ENCODE peak calls at places on chromosomes 2 and 18, in four cellular contexts. D is hepatocyte, L is neural progenitor cell, F is fibroblast of lung. H is an unnamed sample. For H3K4me1, the result is how much of the 10 kb centered on the place peaks cover.

GRCh38 chr18:48360376-48361021 is 48.7 kb downstream of the ZBTB7C start:
- DNase-seq in D (no peak), L (no peak), F (no peak), H (no peak)

GRCh38 chr2:223008162-223008561 is 43.8 kb upstream of the KCNE4 start:
- DNase-seq in D (peak), L (no peak), F (peak), H (peak)

GRCh38 chr2:112182581-112183034 is 44.4 kb downstream of the FBLN7 start:
- DNase-seq in D (no peak), L (peak), F (no peak), H (no peak)

GRCh38 chr2:190887089-190887488 is 6.5 kb downstream of the GLS start:
- DNase-seq in D (no peak), L (no peak), F (peak), H (peak)

GRCh38 chr2:41781082-41781481 is 266.7 kb upstream of the PKDCC start:
- DNase-seq in D (no peak), L (no peak), F (no peak), H (peak)

GRCh38 chr2:222892321-222892720 is 31.5 kb downstream of the ACSL3 start:
- DNase-seq in D (no peak), L (no peak), F (peak), H (no peak)

GRCh38 chr18:33706391-33706790 is 128.4 kb downstream of the ASXL3 start:
- DNase-seq in D (no peak), L (no peak), F (peak), H (no peak)

GRCh38 chr18:41484069-41484468 is 471.0 kb upstream of the PIK3C3 start:
- DNase-seq in D (no peak), L (no peak), F (no peak), H (no peak)

GRCh38 chr2:189553689-189554088 is 26.9 kb downstream of the SLC40A1 start:
- DNase-seq in D (no peak), L (no peak), F (no peak), H (no peak)

GRCh38 chr2:201932511-201932910 is 101.1 kb upstream of the FZD7 start:
- DNase-seq in D (no peak), L (peak), F (no peak), H (peak)

GRCh38 chr2:7627587-7627986 is 710.4 kb downstream of the RNF144A start:
- DNase-seq in D (no peak), L (no peak), F (peak), H (peak)

GRCh38 chr2:133838642-133839370 is 270.5 kb upstream of the NCKAP5 start:
- DNase-seq in D (no peak), L (no peak), F (no peak), H (no peak)

GRCh38 chr18:77709107-77709506 is 459.5 kb downstream of the GALR1 start:
- DNase-seq in D (no peak), L (no peak), F (no peak), H (no peak)

GRCh38 chr2:212173771-212174510 is 364.7 kb downstream of the ERBB4 start:
- DNase-seq in D (no peak), L (no peak), F (no peak), H (no peak)

GRCh38 chr2:120780402-120780801 is 44.7 kb downstream of the GLI2 start:
- DNase-seq in D (no peak), L (no peak), F (peak), H (no peak)

GRCh38 chr2:240347373-240347940 is 88.0 kb upstream of the GPC1 start:
- DNase-seq in D (no peak), L (no peak), F (no peak), H (no peak)

GRCh38 chr2:151238527-151239487 is 22.9 kb downstream of the RBM43 start:
- DNase-seq in D (peak), L (peak), F (peak), H (peak)

GRCh38 chr2:42567389-42567788 is 1.0 kb upstream of the MTA3 start:
- DNase-seq in D (peak), L (no peak), F (peak), H (peak)

GRCh38 chr2:236754234-236754924 is 184.8 kb downstream of the ACKR3 start:
- DNase-seq in D (no peak), L (peak), F (no peak), H (no peak)

GRCh38 chr18:79506191-79507075 is 110.7 kb downstream of the NFATC1 start:
- DNase-seq in D (no peak), L (peak), F (peak), H (peak)

GRCh38 chr2:85439111-85439477 is 20.6 kb downstream of the SH2D6 start:
- DNase-seq in D (no peak), L (no peak), F (no peak), H (no peak)

GRCh38 chr2:62478093-62478580 is 27.9 kb downstream of the TMEM17 start:
- DNase-seq in D (no peak), L (no peak), F (no peak), H (peak)

GRCh38 chr2:45119855-45120254 is 110.6 kb upstream of the SIX2 start:
- DNase-seq in D (no peak), L (no peak), F (peak), H (peak)

GRCh38 chr2:237732790-237733349 is 65.7 kb upstream of the RBM44 start:
- DNase-seq in D (no peak), L (peak), F (peak), H (no peak)

GRCh38 chr2:153971914-153972313 is 100.2 kb downstream of the GALNT13 start:
- DNase-seq in D (no peak), L (no peak), F (no peak), H (no peak)

GRCh38 chr2:218432676-218433365 is 13.9 kb downstream of the VIL1 start:
- DNase-seq in D (no peak), L (no peak), F (no peak), H (no peak)

GRCh38 chr2:8761529-8762164 is 75.8 kb downstream of the KIDINS220 start:
- DNase-seq in D (peak), L (peak), F (peak), H (peak)

GRCh38 chr2:226023383-226023782 is 623.9 kb downstream of the NYAP2 start:
- DNase-seq in D (no peak), L (peak), F (no peak), H (no peak)

GRCh38 chr2:48397846-48398245 is 132.1 kb upstream of the STON1 start:
- DNase-seq in D (no peak), L (peak), F (peak), H (no peak)

GRCh38 chr18:12862467-12862866 is 21.6 kb downstream of the PTPN2 start:
- DNase-seq in D (peak), L (peak), F (peak), H (no peak)

GRCh38 chr2:160836755-160837154 is 323.5 kb upstream of the TANK start:
- DNase-seq in D (peak), L (no peak), F (peak), H (peak)

GRCh38 chr2:232524771-232525170 is 1.2 kb upstream of the CHRND start:
- DNase-seq in D (no peak), L (no peak), F (no peak), H (no peak)

GRCh38 chr2:232521524-232521923 is 1.3 kb downstream of the PRSS56 start:
- DNase-seq in D (no peak), L (no peak), F (no peak), H (no peak)

GRCh38 chr2:232522014-232522854 is 2.0 kb downstream of the PRSS56 start:
- DNase-seq in D (peak), L (peak), F (no peak), H (peak)

GRCh38 chr2:232523682-232524597 is 2.0 kb upstream of the CHRND start:
- DNase-seq in D (peak), L (peak), F (peak), H (peak)

GRCh38 chr2:232522855-232523681 is 2.9 kb downstream of the PRSS56 start:
- DNase-seq in D (no peak), L (no peak), F (no peak), H (no peak)
- TF ChIP-seq EZH2 in D (no peak), L (no peak), F (peak), H (no peak)

GRCh38 chr2:27954771-27955384 is 64.3 kb downstream of the BABAM2 start:
- DNase-seq in D (peak), L (no peak), F (peak), H (peak)

GRCh38 chr2:27955762-27956161 is 65.2 kb downstream of the BABAM2 start:
- DNase-seq in D (no peak), L (no peak), F (peak), H (peak)

GRCh38 chr2:27958711-27959378 is 68.3 kb downstream of the BABAM2 start:
- DNase-seq in D (no peak), L (peak), F (peak), H (peak)

GRCh38 chr2:27959496-27959895 is 69.0 kb downstream of the BABAM2 start:
- DNase-seq in D (no peak), L (no peak), F (peak), H (peak)

DNA sequence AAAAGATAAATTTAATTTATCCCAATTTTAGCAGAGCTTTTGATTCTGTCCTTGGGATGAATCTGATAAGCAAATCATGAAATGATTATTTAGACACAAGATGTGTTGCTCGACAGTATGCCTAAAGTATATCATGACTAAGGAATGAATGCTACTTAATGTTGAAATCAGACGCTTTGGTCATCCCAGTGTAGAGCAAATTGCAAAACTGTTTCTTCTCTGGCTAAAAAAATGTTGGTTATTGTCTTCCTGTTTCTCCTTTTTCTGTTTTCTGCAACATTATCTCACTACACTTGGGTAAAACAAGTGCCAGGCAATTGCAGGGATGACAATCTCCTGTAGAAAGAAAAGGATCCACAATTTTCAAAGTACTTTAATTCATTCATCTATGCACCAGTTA is 66.4 kb downstream of the BABAM2 start:
- DNase-seq in D (peak), L (no peak), F (peak), H (peak)
- H3K4me1 ChIP-seq in D (under half), L (under half), F (half or more), H (half or more)

DNA sequence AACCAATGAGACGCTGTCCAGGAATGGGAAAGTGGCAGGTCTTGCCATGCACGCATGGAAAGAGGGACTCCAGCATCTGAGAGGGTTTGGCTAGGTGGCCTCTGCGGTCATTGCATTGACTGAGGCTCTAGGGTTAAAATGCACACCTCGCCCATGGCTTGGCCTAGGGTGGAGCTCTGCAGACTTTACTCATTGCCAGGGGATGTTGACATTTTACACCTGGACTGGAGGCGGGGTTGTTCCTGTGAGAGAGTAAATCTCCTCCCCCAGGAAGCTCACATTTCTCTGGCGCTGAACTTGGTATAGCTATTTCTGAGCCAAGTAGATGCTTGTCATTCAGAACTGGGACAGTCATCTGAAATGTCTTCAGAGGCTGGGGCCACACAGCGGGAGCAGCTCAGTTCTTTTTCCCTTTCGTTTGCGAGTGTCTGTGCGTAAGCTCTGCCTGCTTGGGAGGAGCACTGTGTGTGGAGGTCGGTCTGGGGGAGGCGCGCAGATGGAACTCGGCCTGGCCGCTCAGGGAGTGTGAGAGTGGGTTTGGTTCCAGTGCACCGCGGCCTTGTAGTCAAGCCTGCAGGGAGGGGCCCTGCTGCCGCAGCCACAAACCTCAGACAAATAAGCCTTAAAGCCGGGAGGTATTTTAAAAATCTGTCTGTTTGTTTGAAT is 76.4 kb downstream of the LPIN1 start:
- DNase-seq in D (peak), L (no peak), F (no peak), H (no peak)
- H2AFZ ChIP-seq in D (no peak), L (no peak), F (no peak), H (no peak)

DNA sequence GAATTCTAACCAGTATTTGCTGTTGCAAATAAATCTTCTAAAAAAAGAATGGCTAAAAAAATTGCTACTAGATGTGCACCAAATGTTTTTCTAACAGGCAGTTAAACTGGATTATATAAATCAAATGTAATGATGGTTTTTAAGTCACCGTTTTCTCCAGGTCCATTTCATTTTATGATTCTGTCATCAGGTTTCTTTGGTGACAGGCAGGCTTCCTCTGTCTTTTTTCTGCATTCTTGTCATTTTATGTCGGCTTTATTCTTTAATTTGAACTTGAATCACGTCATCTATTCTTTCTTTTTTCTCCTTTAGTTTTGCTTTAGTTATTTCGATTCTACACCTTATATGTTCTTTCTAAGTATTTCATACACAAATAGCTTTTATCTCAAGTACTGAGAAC is 212.5 kb downstream of the SOCS6 start:
- DNase-seq in D (no peak), L (no peak), F (no peak), H (no peak)
- TF ChIP-seq EZH2 in D (no peak), L (no peak), F (no peak), H (no peak)

GRCh38 chr2:10934979-10935350 is 23.2 kb downstream of the KCNF1 start:
- DNase-seq in D (no peak), L (no peak), F (no peak), H (no peak)
- H3K4me1 ChIP-seq in D (under half), L (under half), F (under half), H (under half)

DNA sequence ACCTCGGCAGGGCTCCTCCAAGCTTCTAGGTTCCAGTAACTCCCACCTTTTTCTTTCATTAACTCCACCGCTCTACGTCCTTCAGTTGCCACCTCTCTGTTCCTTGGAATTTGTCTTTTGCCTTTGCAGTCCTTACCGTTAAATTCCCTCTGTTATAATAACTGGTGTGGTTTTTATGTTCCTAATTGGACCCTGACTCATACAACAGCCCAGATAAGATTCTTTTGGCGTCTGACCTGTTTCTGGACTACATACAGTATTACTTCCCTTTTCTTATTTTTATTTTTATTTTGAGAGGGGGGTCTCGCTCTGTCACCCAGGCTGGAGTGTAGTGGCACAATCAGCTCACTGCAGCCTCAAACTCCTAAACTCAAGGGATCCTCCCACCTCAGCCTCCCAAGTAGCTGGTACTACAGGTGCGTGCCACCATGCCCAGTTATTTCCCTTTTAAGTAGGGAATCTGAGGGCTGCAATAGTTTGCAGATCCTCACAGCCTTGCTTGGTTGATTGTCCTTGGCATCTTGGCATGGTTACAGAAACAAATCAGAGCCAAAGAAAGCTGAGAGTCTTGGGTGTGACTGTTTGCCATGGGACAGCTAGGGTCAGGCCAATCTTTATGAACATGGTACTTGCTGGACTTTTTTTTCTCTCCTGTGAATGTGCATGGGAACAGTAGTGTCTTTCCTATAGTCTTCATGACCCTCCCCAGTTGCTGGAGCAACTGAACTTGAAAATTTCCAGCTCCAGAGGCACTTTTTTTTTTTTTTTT is 21.9 kb downstream of the TCF23 start:
- DNase-seq in D (no peak), L (no peak), F (peak), H (no peak)
- H2AFZ ChIP-seq in D (no peak), L (peak), F (no peak), H (no peak)

GRCh38 chr2:27261241-27261925 is 1.5 kb downstream of the SLC30A3 start:
- DNase-seq in D (no peak), L (no peak), F (no peak), H (no peak)
- TF ChIP-seq EZH2 in D (no peak), L (no peak), F (peak), H (peak)

DNA sequence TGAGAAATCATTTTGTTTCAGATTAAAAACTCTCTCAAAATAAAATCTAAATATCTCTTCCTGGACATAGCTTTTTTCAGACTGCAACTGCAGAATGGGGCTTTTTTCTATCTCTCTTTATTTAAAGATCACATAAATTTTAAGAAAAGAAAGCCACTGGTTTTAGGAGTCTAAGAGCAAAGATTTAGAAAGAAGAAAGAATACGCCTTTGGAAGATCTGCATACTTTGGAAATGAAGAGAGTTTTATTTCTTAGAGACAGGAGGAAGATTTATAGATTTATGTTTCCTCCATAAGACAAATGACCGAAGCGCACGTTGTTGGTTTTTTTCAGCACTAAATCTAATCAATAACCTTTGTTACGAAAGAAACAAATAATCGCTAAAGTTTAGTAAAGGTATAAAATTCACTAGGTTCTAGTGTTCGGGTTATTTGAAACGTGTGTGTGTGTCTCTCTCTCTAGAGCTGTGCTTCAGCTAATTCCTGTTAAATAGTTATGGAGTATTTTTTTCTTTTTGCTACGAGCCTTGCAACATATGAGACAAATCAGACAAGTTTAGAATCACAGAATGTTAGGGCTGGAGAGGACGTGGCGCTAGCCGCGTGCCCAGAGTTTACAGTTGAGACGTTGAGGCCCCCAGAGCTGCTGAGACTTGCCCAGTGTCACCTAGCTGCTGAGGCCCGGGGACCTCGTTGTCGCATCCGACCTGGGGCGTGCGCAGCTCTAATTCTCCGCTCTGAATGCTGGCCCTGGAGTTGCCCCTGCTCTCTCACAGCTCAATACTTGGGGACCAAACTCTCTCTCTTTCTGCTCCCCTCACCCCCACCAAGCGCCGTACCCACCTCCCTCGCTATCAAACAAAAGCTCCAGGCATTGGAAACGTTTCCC is 69.8 kb downstream of the CTAGE1 start:
- DNase-seq in D (peak), L (no peak), F (peak), H (peak)
- H3K4me1 ChIP-seq in D (under half), L (under half), F (under half), H (half or more)

DNA sequence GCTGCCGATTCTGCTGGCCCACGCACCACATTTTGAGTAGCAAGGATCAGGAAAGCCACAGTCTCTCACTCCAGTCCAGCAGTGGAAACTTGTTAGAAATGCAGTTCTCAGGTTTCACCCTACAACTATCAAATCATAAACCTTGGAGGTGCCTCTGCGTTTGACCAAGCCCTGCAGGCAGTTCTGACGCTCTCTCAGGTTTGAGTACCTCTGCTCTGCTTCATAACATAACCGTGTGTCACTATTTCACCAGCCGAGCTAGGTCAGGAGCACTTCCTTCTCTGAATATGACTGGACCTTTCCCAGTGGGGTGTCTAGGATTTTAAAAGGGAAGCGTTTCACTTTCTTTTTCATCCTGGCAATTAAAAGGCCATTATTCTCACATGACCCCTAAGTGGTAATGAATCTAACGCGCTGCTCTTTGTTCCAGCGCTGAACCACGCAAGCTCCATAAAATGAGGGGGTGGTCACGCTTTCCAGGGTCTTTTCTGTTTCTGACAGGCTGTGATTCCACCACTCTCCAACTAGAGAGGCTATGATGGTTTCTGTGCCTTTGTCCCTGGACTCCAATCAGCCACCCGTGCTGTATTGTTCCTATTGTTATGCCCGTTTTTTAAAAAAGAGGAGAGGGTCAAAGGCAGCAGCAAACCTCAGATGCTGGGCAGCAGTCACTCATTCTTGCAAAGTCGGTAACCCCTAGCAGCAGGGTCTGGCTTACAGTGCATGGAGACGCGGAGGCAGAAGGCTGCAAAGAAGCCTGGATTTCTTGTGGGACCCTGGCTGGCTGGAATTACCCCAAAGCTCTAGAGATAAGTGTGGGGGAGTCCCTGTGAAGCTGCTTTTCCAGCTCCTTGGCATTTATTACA is 75.2 kb upstream of the CTNNA2 start:
- DNase-seq in D (peak), L (peak), F (peak), H (no peak)
- H2AFZ ChIP-seq in D (no peak), L (peak), F (no peak), H (no peak)